ENCODE peak calls at places on chromosomes 6 and 20, in nine cellular contexts. Y is heart left ventricle, Q is lower lobe of right lung, J is cardiac muscle cell, N is aorta, U is mammary epithelial cell, K is PC-3, O is pancreas, V is body of pancreas. C is an unnamed sample. For H3K4me1, the result is how much of the 10 kb centered on the place peaks cover.

GRCh38 chr6:157840776-157841175 is 17.7 kb downstream of the SNX9 start:
- DNase-seq in U (peak), Q (no peak), N (no peak), K (peak), J (peak), O (no peak), Y (no peak), V (no peak), C (no peak)

GRCh38 chr6:50062051-50062450 is 12.3 kb upstream of the DEFB112 start:
- DNase-seq in O (no peak), K (peak), Q (no peak), U (peak), V (no peak), J (no peak), Y (no peak), N (no peak), C (peak)

GRCh38 chr6:105485456-105485855 is 82.6 kb upstream of the PREP start:
- DNase-seq in V (no peak), J (no peak), O (no peak), N (no peak), U (no peak), Q (no peak), Y (no peak), K (no peak), C (no peak)

GRCh38 chr20:11850901-11851300 is 66.8 kb upstream of the BTBD3 start:
- DNase-seq in U (peak), N (no peak), O (no peak), Y (no peak), J (peak), V (no peak), Q (no peak), K (peak), C (peak)

GRCh38 chr6:14211596-14211961 is 94.0 kb downstream of the CD83 start:
- DNase-seq in N (peak), O (no peak), Y (peak), U (no peak), Q (peak), V (peak), K (peak), J (peak), C (no peak)

GRCh38 chr6:169804427-169804826 is 53.0 kb downstream of the ERMARD start:
- DNase-seq in U (no peak), K (no peak), V (no peak), Q (no peak), Y (no peak), J (no peak), O (no peak), N (no peak), C (no peak)

GRCh38 chr6:107355659-107356058 is 103.7 kb downstream of the PDSS2 start:
- DNase-seq in N (no peak), K (no peak), Q (no peak), Y (peak), V (no peak), U (no peak), J (no peak), O (no peak), C (no peak)

GRCh38 chr6:167882244-167882643 is 55.5 kb downstream of the AFDN start:
- DNase-seq in U (no peak), Y (no peak), J (no peak), K (no peak), Q (no peak), V (no peak), O (no peak), N (no peak), C (no peak)

GRCh38 chr6:89729818-89730217 is 89.8 kb downstream of the MDN1 start:
- DNase-seq in U (no peak), K (no peak), Q (no peak), V (no peak), N (no peak), J (no peak), Y (no peak), O (no peak), C (no peak)

GRCh38 chr6:74369556-74369993 is 673.6 kb downstream of the CD109 start:
- DNase-seq in O (no peak), J (peak), Y (no peak), V (no peak), U (peak), N (no peak), Q (no peak), K (peak), C (peak)

GRCh38 chr20:37968726-37969401 is 64.4 kb downstream of the TTI1 start:
- DNase-seq in V (no peak), Q (no peak), N (no peak), J (no peak), Y (no peak), O (no peak), U (no peak), K (peak), C (no peak)

GRCh38 chr6:68559052-68559451 is 76.0 kb upstream of the ADGRB3 start:
- DNase-seq in O (no peak), K (peak), Y (no peak), V (no peak), J (no peak), N (no peak), U (no peak), Q (no peak), C (no peak)

GRCh38 chr6:167733740-167734661 is 92.7 kb upstream of the AFDN start:
- DNase-seq in Y (no peak), U (no peak), J (peak), Q (no peak), N (no peak), O (peak), K (no peak), V (no peak), C (no peak)

GRCh38 chr6:92122746-92123145 is 1296.6 kb downstream of the EPHA7 start:
- DNase-seq in J (peak), K (peak), Q (no peak), O (no peak), U (no peak), Y (no peak), N (no peak), V (no peak), C (peak)

GRCh38 chr6:133083248-133083967 is 157.7 kb upstream of the EYA4 start:
- DNase-seq in V (no peak), Q (no peak), U (no peak), N (no peak), Y (no peak), O (no peak), K (no peak), J (no peak), C (no peak)

GRCh38 chr6:53441035-53441493 is 92.3 kb upstream of the ELOVL5 start:
- DNase-seq in O (no peak), U (no peak), N (no peak), V (no peak), K (no peak), Y (no peak), J (no peak), Q (no peak), C (no peak)

GRCh38 chr6:56661298-56661697 is 18.6 kb upstream of the DST start:
- DNase-seq in V (no peak), Q (no peak), O (no peak), K (no peak), Y (no peak), U (no peak), J (no peak), N (no peak), C (peak)

GRCh38 chr6:4133941-4134838 is 1.2 kb downstream of the ECI2 start:
- DNase-seq in U (peak), O (peak), N (peak), J (peak), K (peak), Q (peak), V (peak), Y (no peak), C (peak)

GRCh38 chr20:48066256-48066655 is 281.0 kb upstream of the SULF2 start:
- DNase-seq in V (no peak), K (peak), O (no peak), Q (no peak), J (peak), N (no peak), Y (no peak), U (peak), C (no peak)

GRCh38 chr20:2103454-2104153 is 2.0 kb downstream of the STK35 start:
- DNase-seq in O (no peak), J (peak), V (no peak), K (no peak), N (no peak), Y (no peak), Q (no peak), U (no peak), C (no peak)

GRCh38 chr6:111494951-111495350 is 11.9 kb upstream of the REV3L start:
- DNase-seq in N (no peak), U (no peak), V (no peak), O (no peak), K (no peak), Q (no peak), Y (no peak), J (no peak), C (no peak)

GRCh38 chr6:56450882-56451739 is 191.6 kb downstream of the DST start:
- DNase-seq in N (peak), Y (peak), K (no peak), Q (no peak), V (peak), J (peak), U (no peak), O (peak), C (no peak)

GRCh38 chr6:129490551-129491245 is 219.3 kb downstream of the ARHGAP18 start:
- DNase-seq in O (no peak), N (peak), Q (no peak), K (peak), J (peak), Y (peak), U (peak), V (no peak), C (peak)

GRCh38 chr6:107560657-107561056 is 70.7 kb downstream of the SOBP start:
- DNase-seq in U (no peak), N (no peak), J (peak), O (no peak), Y (peak), V (no peak), Q (no peak), K (no peak), C (no peak)

GRCh38 chr20:11672959-11673358 is 244.7 kb upstream of the BTBD3 start:
- DNase-seq in V (no peak), N (no peak), Y (no peak), Q (no peak), K (no peak), U (no peak), O (no peak), J (no peak), C (no peak)

GRCh38 chr6:133894795-133895401 is 6.0 kb downstream of the TCF21 start:
- DNase-seq in N (no peak), J (peak), Q (no peak), U (no peak), O (no peak), K (no peak), V (no peak), Y (no peak), C (no peak)

GRCh38 chr6:144493035-144493910 is 208.1 kb downstream of the UTRN start:
- DNase-seq in Y (no peak), Q (no peak), J (peak), K (peak), U (peak), N (no peak), V (peak), O (peak), C (peak)

GRCh38 chr20:56554869-56555268 is 21.8 kb downstream of the FAM209B start:
- DNase-seq in K (peak), U (peak), N (no peak), Y (peak), V (no peak), J (peak), O (peak), Q (no peak), C (peak)

GRCh38 chr6:40586800-40587201 is 363 bp downstream of the LRFN2 start:
- DNase-seq in U (no peak), J (no peak), O (peak), Q (no peak), N (no peak), K (no peak), Y (no peak), V (peak), C (no peak)

GRCh38 chr6:73955800-73956199 is 259.8 kb downstream of the CD109 start:
- DNase-seq in V (no peak), U (peak), Y (no peak), J (no peak), K (no peak), N (no peak), Q (no peak), O (no peak), C (no peak)

GRCh38 chr6:13703496-13703895 is 8.1 kb downstream of the RANBP9 start:
- DNase-seq in Q (no peak), N (no peak), O (no peak), J (no peak), V (no peak), U (no peak), K (no peak), Y (no peak), C (no peak)

GRCh38 chr6:138512615-138513014 is 13.3 kb upstream of the NHSL1 start:
- DNase-seq in K (no peak), Q (no peak), Y (no peak), U (no peak), N (no peak), V (no peak), O (no peak), J (no peak), C (no peak)

GRCh38 chr20:496126-496696 is 33.9 kb upstream of the TBC1D20 start:
- DNase-seq in O (no peak), N (no peak), K (peak), V (no peak), Q (no peak), J (peak), U (no peak), Y (no peak), C (no peak)

GRCh38 chr20:20441259-20441658 is 73.4 kb downstream of the INSM1 start:
- DNase-seq in Q (no peak), J (no peak), N (no peak), U (no peak), K (no peak), O (no peak), V (no peak), Y (no peak), C (no peak)

GRCh38 chr6:20554817-20555216 is 20.6 kb downstream of the CDKAL1 start:
- DNase-seq in J (no peak), O (no peak), U (no peak), V (no peak), N (no peak), K (no peak), Q (no peak), Y (no peak), C (no peak)

GRCh38 chr6:21965029-21965428 is 331.8 kb downstream of the PRL start:
- DNase-seq in V (no peak), K (no peak), N (no peak), J (no peak), O (no peak), Y (no peak), Q (no peak), U (no peak), C (no peak)

GRCh38 chr6:119240257-119241123 is 109.1 kb downstream of the MAN1A1 start:
- DNase-seq in N (no peak), Q (no peak), U (no peak), O (no peak), V (no peak), Y (no peak), K (no peak), J (peak), C (peak)
- H3K27ac ChIP-seq in N (no peak), Q (no peak), U (no peak), O (no peak), V (no peak), Y (no peak), K (no peak), J (no peak), C (no peak)

GRCh38 chr6:35046098-35046497 is 95.0 kb downstream of the TCP11 start:
- DNase-seq in Q (no peak), J (no peak), K (no peak), N (no peak), O (no peak), V (no peak), U (no peak), Y (no peak), C (peak)
- H3K4me1 ChIP-seq in Q (half or more), J (under half), K (under half), N (under half), O (under half), V (half or more), U (under half), Y (half or more), C (under half)

GRCh38 chr6:152575186-152575585 is 62.0 kb downstream of the SYNE1 start:
- DNase-seq in J (no peak), K (no peak), O (no peak), N (no peak), U (no peak), Y (no peak), Q (no peak), V (no peak), C (no peak)

GRCh38 chr6:152576525-152576924 is 60.6 kb downstream of the SYNE1 start:
- DNase-seq in U (no peak), K (no peak), Q (no peak), J (no peak), Y (no peak), N (no peak), O (no peak), V (no peak), C (no peak)

GRCh38 chr6:152572395-152573061 is 64.6 kb downstream of the SYNE1 start:
- DNase-seq in N (no peak), O (no peak), K (peak), Q (no peak), U (no peak), J (peak), V (no peak), Y (no peak), C (no peak)

GRCh38 chr6:152573762-152574161 is 63.4 kb downstream of the SYNE1 start:
- DNase-seq in K (no peak), O (no peak), Y (no peak), Q (no peak), U (peak), J (no peak), V (no peak), N (no peak), C (no peak)

GRCh38 chr6:152575621-152576150 is 61.5 kb downstream of the SYNE1 start:
- DNase-seq in U (peak), O (no peak), Y (no peak), Q (no peak), K (no peak), J (peak), V (no peak), N (no peak), C (peak)
- H3K27ac ChIP-seq in U (no peak), O (no peak), Y (no peak), Q (peak), K (no peak), J (no peak), V (no peak), N (no peak), C (no peak)

GRCh38 chr6:149231786-149232185 is 85.7 kb upstream of the TAB2 start:
- DNase-seq in V (no peak), Y (no peak), K (no peak), O (no peak), N (no peak), U (no peak), Q (no peak), J (peak), C (no peak)

GRCh38 chr6:149230729-149231434 is 86.6 kb upstream of the TAB2 start:
- DNase-seq in U (no peak), J (no peak), Y (no peak), O (no peak), Q (no peak), K (no peak), N (no peak), V (no peak), C (no peak)

GRCh38 chr6:149234051-149234962 is 83.2 kb upstream of the TAB2 start:
- DNase-seq in Y (no peak), O (no peak), V (no peak), U (peak), N (no peak), J (no peak), K (peak), Q (no peak), C (peak)

GRCh38 chr6:149235130-149235561 is 82.4 kb upstream of the TAB2 start:
- DNase-seq in Y (peak), U (peak), J (peak), Q (no peak), K (peak), N (no peak), V (peak), O (peak), C (peak)

GRCh38 chr6:149233056-149233715 is 84.3 kb upstream of the TAB2 start:
- DNase-seq in O (no peak), U (peak), K (peak), Q (no peak), V (no peak), Y (no peak), J (peak), N (no peak), C (peak)
- H3K4me1 ChIP-seq in O (under half), U (under half), K (under half), Q (under half), V (under half), Y (under half), J (under half), N (under half), C (under half)

GRCh38 chr20:49579195-49579594 is 11.3 kb upstream of the PTGIS start:
- DNase-seq in Y (no peak), O (no peak), V (no peak), N (no peak), Q (no peak), K (no peak), U (no peak), J (no peak), C (no peak)
- H3K27ac ChIP-seq in Y (peak), O (no peak), V (no peak), N (peak), Q (no peak), K (no peak), U (no peak), J (no peak), C (no peak)

GRCh38 chr20:57662028-57662312 is 41.7 kb upstream of the ZBP1 start:
- DNase-seq in Q (peak), N (no peak), Y (no peak), V (no peak), O (no peak), J (no peak), U (no peak), K (no peak), C (no peak)
- H3K4me1 ChIP-seq in Q (under half), N (under half), Y (under half), V (under half), O (under half), J (under half), U (under half), K (under half), C (under half)

C was measured in foreskin keratinocyte.